ENCODE peak calls at places on chromosomes 13 and 19, in eight cellular contexts. I, C, W, K, O, U, Q and F are unnamed samples.

GRCh38 chr19:40659566-40659965 is 30.9 kb downstream of the NUMBL start:
- DNase-seq in I (no peak), C (no peak), W (no peak), K (no peak), O (no peak), U (no peak), Q (no peak), F (no peak)

GRCh38 chr19:36183455-36183741 is 31.1 kb downstream of the ZNF565 start:
- DNase-seq in I (no peak), C (no peak), W (no peak), K (no peak), O (no peak), U (no peak), Q (no peak), F (no peak)

GRCh38 chr13:51590966-51591627 is 6.8 kb downstream of the WDFY2 start:
- DNase-seq in I (peak; percentile 99), C (peak; percentile 90), W (peak; percentile 41), K (no peak), O (peak; percentile 74), U (peak; percentile 68), Q (peak; percentile 90), F (peak; percentile 84)

GRCh38 chr19:30512748-30513389 is 140.7 kb downstream of the ZNF536 start:
- DNase-seq in I (no peak), C (peak; percentile 3), W (peak; percentile 74), K (no peak), O (no peak), U (no peak), Q (no peak), F (no peak)

GRCh38 chr19:29712744-29713516 is 2.1 kb downstream of the C19orf12 start:
- DNase-seq in I (no peak), C (no peak), W (no peak), K (no peak), O (no peak), U (no peak), Q (no peak), F (no peak)

GRCh38 chr13:24891476-24892108 is 127.6 kb downstream of the RNF17 start:
- DNase-seq in I (no peak), C (no peak), W (no peak), K (no peak), O (no peak), U (no peak), Q (no peak), F (no peak)

GRCh38 chr19:2977001-2977685 is at the start of gene TLE6:
- DNase-seq in I (peak; percentile 93), C (peak; percentile 91), W (peak; percentile 97), K (peak; percentile 93), O (peak; percentile 99), U (peak; percentile 91), Q (peak; percentile 84), F (peak; percentile 97)

GRCh38 chr19:16170134-16170533 is 3.2 kb downstream of the CIB3 start:
- DNase-seq in I (no peak), C (no peak), W (no peak), K (no peak), O (no peak), U (no peak), Q (no peak), F (no peak)

GRCh38 chr19:29687244-29687896 is 22.1 kb downstream of the PLEKHF1 start:
- DNase-seq in I (peak; percentile 72), C (peak; percentile 99), W (no peak), K (no peak), O (peak; percentile 45), U (peak; percentile 55), Q (peak; percentile 98), F (peak; percentile 98)

GRCh38 chr13:43424386-43424785 is 362.4 kb downstream of the ENOX1 start:
- DNase-seq in I (no peak), C (no peak), W (no peak), K (no peak), O (no peak), U (no peak), Q (no peak), F (no peak)

GRCh38 chr19:42653841-42654240 is 59.1 kb upstream of the CEACAM8 start:
- DNase-seq in I (no peak), C (no peak), W (no peak), K (no peak), O (no peak), U (no peak), Q (no peak), F (no peak)

GRCh38 chr13:80012281-80012680 is 328.6 kb downstream of the SPRY2 start:
- DNase-seq in I (no peak), C (no peak), W (no peak), K (no peak), O (no peak), U (peak; percentile 26), Q (no peak), F (peak; percentile 24)

GRCh38 chr19:29503785-29504184 is 22.0 kb upstream of the VSTM2B start:
- DNase-seq in I (no peak), C (no peak), W (no peak), K (no peak), O (no peak), U (no peak), Q (no peak), F (no peak)

GRCh38 chr19:17078038-17078919 is 2.7 kb downstream of the MYO9B start:
- DNase-seq in I (no peak), C (no peak), W (no peak), K (no peak), O (no peak), U (no peak), Q (no peak), F (no peak)

GRCh38 chr13:48160879-48161278 is 66.0 kb upstream of the MED4 start:
- DNase-seq in I (peak; percentile 23), C (no peak), W (no peak), K (no peak), O (no peak), U (peak; percentile 44), Q (no peak), F (no peak)

GRCh38 chr13:20160346-20161274 is at the start of gene GJA3:
- DNase-seq in I (peak; percentile 40), C (peak; percentile 29), W (peak; percentile 62), K (peak; percentile 71), O (peak; percentile 41), U (peak; percentile 48), Q (peak; percentile 39), F (peak; percentile 65)

GRCh38 chr13:100396771-100397170 is 191.8 kb downstream of the GGACT start:
- DNase-seq in I (no peak), C (no peak), W (no peak), K (no peak), O (no peak), U (no peak), Q (no peak), F (no peak)

GRCh38 chr19:33374406-33374703 is 846 bp downstream of the CEBPG start:
- DNase-seq in I (peak; percentile 48), C (peak; percentile 42), W (peak; percentile 53), K (no peak), O (no peak), U (peak; percentile 13), Q (peak; percentile 27), F (peak; percentile 69)

GRCh38 chr13:45206340-45206739 is 5.5 kb upstream of the KCTD4 start:
- DNase-seq in I (peak; percentile 89), C (peak; percentile 79), W (no peak), K (no peak), O (no peak), U (peak; percentile 89), Q (peak; percentile 96), F (peak; percentile 92)

GRCh38 chr19:50378863-50379236 is 2.6 kb downstream of the NR1H2 start:
- DNase-seq in I (no peak), C (no peak), W (no peak), K (no peak), O (no peak), U (no peak), Q (no peak), F (no peak)

GRCh38 chr19:50376166-50377050 is at the start of gene NR1H2:
- DNase-seq in I (peak; percentile 97), C (peak; percentile 99), W (peak; percentile 94), K (peak; percentile 93), O (peak; percentile 93), U (peak; percentile 99), Q (peak; percentile 98), F (peak; percentile 99)

GRCh38 chr19:50377051-50377441 is 789 bp downstream of the NR1H2 start:
- DNase-seq in I (peak; percentile 17), C (no peak), W (peak; percentile 69), K (no peak), O (peak; percentile 73), U (peak; percentile 43), Q (no peak), F (peak; percentile 29)

GRCh38 chr19:50378169-50378862 is 2.1 kb downstream of the NR1H2 start:
- DNase-seq in I (no peak), C (no peak), W (no peak), K (no peak), O (no peak), U (no peak), Q (no peak), F (no peak)

GRCh38 chr19:50377517-50377916 is 1.3 kb downstream of the NR1H2 start:
- DNase-seq in I (no peak), C (no peak), W (no peak), K (no peak), O (peak; percentile 72), U (no peak), Q (no peak), F (no peak)
- H3K9ac ChIP-seq in I (no peak overlapping the region), C (no peak overlapping the region), W (no peak overlapping the region), K (no peak overlapping the region), O (peak overlapping the region; percentile 86), U (no peak overlapping the region), Q (no peak overlapping the region), F (no peak overlapping the region)

DNA sequence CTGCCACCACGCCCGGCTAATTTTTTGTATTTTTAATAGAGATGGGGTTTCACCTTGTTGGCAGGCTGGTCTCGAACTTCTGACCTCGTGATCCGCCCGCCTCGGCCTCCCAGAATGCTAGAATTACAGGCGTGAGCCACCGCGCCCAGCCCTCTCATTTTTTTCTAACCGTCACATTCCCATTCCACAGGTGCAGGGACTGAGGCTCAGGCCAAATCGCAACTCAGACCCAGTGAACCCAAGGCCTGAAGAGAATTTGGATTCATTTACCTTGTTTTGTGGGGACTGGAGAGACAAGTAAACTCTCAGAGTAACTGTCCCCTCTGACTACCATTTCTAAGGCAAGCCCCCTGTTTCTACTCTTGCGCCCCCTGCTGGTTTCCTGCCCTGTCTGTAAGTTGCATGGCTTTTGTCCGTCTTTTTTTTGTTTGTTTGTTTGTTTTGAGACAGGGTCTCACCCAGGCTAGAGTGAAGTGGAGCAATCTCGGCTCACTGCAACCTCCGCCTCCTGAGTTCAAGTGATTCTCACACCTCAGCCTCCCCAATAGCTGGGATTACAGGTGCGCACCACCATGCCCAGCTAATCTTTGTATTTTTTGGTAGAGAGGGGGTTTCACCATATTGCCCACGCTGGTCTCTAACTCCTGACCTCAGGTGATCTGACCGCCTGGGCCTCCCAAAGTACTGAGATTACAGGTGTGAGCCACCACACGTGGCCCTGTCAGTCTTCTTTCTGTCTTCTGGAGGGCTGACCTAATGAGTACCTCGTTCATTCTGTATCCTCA is 2.3 kb upstream of the STRN4 start:
- DNase-seq in I (peak; percentile 79), C (peak; percentile 71), W (peak; percentile 75), K (peak; percentile 57), O (peak; percentile 72), U (peak; percentile 63), Q (peak; percentile 56), F (peak; percentile 90)
- H3K4me1 ChIP-seq in I (peaks cover 18% of the 10 kb centered on the region), C (peaks cover 4% of the 10 kb centered on the region), W (no peaks in the 10 kb centered on the region), K (peaks cover 16% of the 10 kb centered on the region), O (peaks cover 18% of the 10 kb centered on the region), U (peaks cover 9% of the 10 kb centered on the region), Q (peaks cover 5% of the 10 kb centered on the region), F (peaks cover 17% of the 10 kb centered on the region)

GRCh38 chr19:10601999-10602329 is 14.9 kb upstream of the AP1M2 start:
- DNase-seq in I (no peak), C (no peak), W (no peak), K (no peak), O (no peak), U (no peak), Q (no peak), F (no peak)
- H3K4me3 ChIP-seq in I (no peak overlapping the region), C (no peak overlapping the region), W (no peak overlapping the region), K (peak overlapping the region; percentile 52), O (no peak overlapping the region), U (no peak overlapping the region), Q (no peak overlapping the region), F (peak overlapping the region; percentile 47)

GRCh38 chr19:51129716-51130115 is 5.0 kb downstream of the SIGLEC9 start:
- DNase-seq in I (peak; percentile 16), C (no peak), W (no peak), K (no peak), O (no peak), U (no peak), Q (no peak), F (no peak)
- H3K9ac ChIP-seq in I (no peak overlapping the region), C (no peak overlapping the region), W (no peak overlapping the region), K (no peak overlapping the region), O (no peak overlapping the region), U (no peak overlapping the region), Q (no peak overlapping the region), F (no peak overlapping the region)